ENCODE peak calls at places on chromosomes 16 and 17, in five cellular contexts. One of them, this sample, is unnamed.

GRCh38 chr17:17570798-17571716 is 20.5 kb downstream of the PEMT start:
- DNase-seq in choroid plexus epithelial cell: no peak
- DNase-seq in SK-N-SH: no peak
- DNase-seq in BJ: no peak
- DNase-seq in right atrium auricular region: no peak
- DNase-seq in this sample: no peak

GRCh38 chr16:51834131-51834530 is 683.1 kb upstream of the SALL1 start:
- DNase-seq in BJ: no peak
- DNase-seq in SK-N-SH: no peak
- DNase-seq in choroid plexus epithelial cell: no peak
- DNase-seq in right atrium auricular region: no peak
- DNase-seq in this sample: peak; percentile 46

GRCh38 chr16:53775106-53775820 is 71.3 kb downstream of the FTO start:
- DNase-seq in SK-N-SH: no peak
- DNase-seq in choroid plexus epithelial cell: no peak
- DNase-seq in right atrium auricular region: no peak
- DNase-seq in BJ: no peak
- DNase-seq in this sample: no peak

GRCh38 chr17:81200695-81201580 is 21.8 kb downstream of the CEP131 start:
- DNase-seq in SK-N-SH: peak; percentile 91
- DNase-seq in right atrium auricular region: peak; percentile 61
- DNase-seq in choroid plexus epithelial cell: peak; percentile 89
- DNase-seq in BJ: peak; percentile 3
- DNase-seq in this sample: peak; percentile 85

GRCh38 chr16:86697715-86698114 is 119.4 kb downstream of the FOXL1 start:
- DNase-seq in BJ: no peak
- DNase-seq in choroid plexus epithelial cell: peak; percentile 72
- DNase-seq in SK-N-SH: no peak
- DNase-seq in right atrium auricular region: no peak
- DNase-seq in this sample: peak; percentile 23

GRCh38 chr16:83818276-83818675 is 10.5 kb downstream of the HSBP1 start:
- DNase-seq in choroid plexus epithelial cell: no peak
- DNase-seq in right atrium auricular region: peak; percentile 9
- DNase-seq in BJ: no peak
- DNase-seq in SK-N-SH: no peak
- DNase-seq in this sample: no peak

GRCh38 chr17:74873874-74874614 is 1.2 kb upstream of the FDXR start:
- DNase-seq in BJ: no peak
- DNase-seq in choroid plexus epithelial cell: no peak
- DNase-seq in right atrium auricular region: no peak
- DNase-seq in SK-N-SH: peak; percentile 68
- DNase-seq in this sample: no peak

GRCh38 chr17:58317421-58318064 is 11.1 kb downstream of the TSPOAP1 start:
- DNase-seq in right atrium auricular region: no peak
- DNase-seq in BJ: peak; percentile 14
- DNase-seq in choroid plexus epithelial cell: peak; percentile 61
- DNase-seq in SK-N-SH: peak; percentile 81
- DNase-seq in this sample: peak; percentile 51

GRCh38 chr17:77327566-77328463 is 187.0 kb downstream of the SEC14L1 start:
- DNase-seq in SK-N-SH: peak; percentile 28
- DNase-seq in right atrium auricular region: no peak
- DNase-seq in BJ: no peak
- DNase-seq in choroid plexus epithelial cell: no peak
- DNase-seq in this sample: no peak

GRCh38 chr16:2251281-2252111 is at the start of gene ECI1:
- DNase-seq in BJ: peak; percentile 56
- DNase-seq in choroid plexus epithelial cell: peak; percentile 93
- DNase-seq in SK-N-SH: peak; percentile 100
- DNase-seq in right atrium auricular region: peak; percentile 94
- DNase-seq in this sample: peak; percentile 95

GRCh38 chr17:43026610-43027009 is 1.6 kb downstream of the RND2 start:
- DNase-seq in right atrium auricular region: no peak
- DNase-seq in choroid plexus epithelial cell: no peak
- DNase-seq in SK-N-SH: no peak
- DNase-seq in BJ: no peak
- DNase-seq in this sample: no peak

GRCh38 chr17:43393944-43394482 is 4.8 kb upstream of the ARL4D start:
- DNase-seq in SK-N-SH: peak; percentile 87
- DNase-seq in BJ: no peak
- DNase-seq in right atrium auricular region: peak; percentile 96
- DNase-seq in choroid plexus epithelial cell: peak; percentile 90
- DNase-seq in this sample: peak; percentile 94

GRCh38 chr17:63364387-63364786 is 81.7 kb downstream of the CYB561 start:
- DNase-seq in SK-N-SH: no peak
- DNase-seq in BJ: no peak
- DNase-seq in choroid plexus epithelial cell: peak; percentile 67
- DNase-seq in right atrium auricular region: no peak
- DNase-seq in this sample: peak; percentile 83

GRCh38 chr16:17470871-17471744 is at the start of gene XYLT1:
- DNase-seq in choroid plexus epithelial cell: peak; percentile 14
- DNase-seq in right atrium auricular region: peak; percentile 94
- DNase-seq in SK-N-SH: peak; percentile 89
- DNase-seq in BJ: peak; percentile 78
- DNase-seq in this sample: peak; percentile 98

GRCh38 chr17:45896803-45897693 is 2.7 kb downstream of the MAPT start:
- DNase-seq in right atrium auricular region: no peak
- DNase-seq in choroid plexus epithelial cell: no peak
- DNase-seq in BJ: no peak
- DNase-seq in SK-N-SH: no peak
- DNase-seq in this sample: no peak

GRCh38 chr17:65193305-65194293 is 56.4 kb downstream of the RGS9 start:
- DNase-seq in choroid plexus epithelial cell: no peak
- DNase-seq in right atrium auricular region: no peak
- DNase-seq in SK-N-SH: no peak
- DNase-seq in BJ: no peak
- DNase-seq in this sample: no peak

GRCh38 chr17:69538795-69539194 is 124.3 kb downstream of the MAP2K6 start:
- DNase-seq in BJ: no peak
- DNase-seq in SK-N-SH: no peak
- DNase-seq in choroid plexus epithelial cell: no peak
- DNase-seq in right atrium auricular region: no peak
- DNase-seq in this sample: no peak

GRCh38 chr16:85422374-85423185 is 190.5 kb upstream of the GSE1 start:
- DNase-seq in SK-N-SH: no peak
- DNase-seq in choroid plexus epithelial cell: peak; percentile 36
- DNase-seq in right atrium auricular region: no peak
- DNase-seq in BJ: no peak
- DNase-seq in this sample: no peak

GRCh38 chr16:3518292-3518982 is 17.6 kb downstream of the CLUAP1 start:
- DNase-seq in choroid plexus epithelial cell: no peak
- DNase-seq in SK-N-SH: no peak
- DNase-seq in right atrium auricular region: no peak
- DNase-seq in BJ: no peak
- DNase-seq in this sample: no peak

GRCh38 chr16:3514621-3515020 is 13.8 kb downstream of the CLUAP1 start:
- DNase-seq in SK-N-SH: no peak
- DNase-seq in choroid plexus epithelial cell: peak; percentile 94
- DNase-seq in right atrium auricular region: no peak
- DNase-seq in BJ: no peak
- DNase-seq in this sample: peak; percentile 25

GRCh38 chr16:3513892-3514600 is 13.2 kb downstream of the CLUAP1 start:
- DNase-seq in choroid plexus epithelial cell: peak; percentile 48
- DNase-seq in right atrium auricular region: no peak
- DNase-seq in SK-N-SH: no peak
- DNase-seq in BJ: no peak
- DNase-seq in this sample: no peak

GRCh38 chr16:3518983-3519343 is 18.2 kb downstream of the CLUAP1 start:
- DNase-seq in SK-N-SH: no peak
- DNase-seq in right atrium auricular region: no peak
- DNase-seq in choroid plexus epithelial cell: no peak
- DNase-seq in BJ: no peak
- DNase-seq in this sample: no peak

GRCh38 chr16:3515897-3516296 is 15.1 kb downstream of the CLUAP1 start:
- DNase-seq in SK-N-SH: no peak
- DNase-seq in right atrium auricular region: no peak
- DNase-seq in BJ: no peak
- DNase-seq in choroid plexus epithelial cell: no peak
- DNase-seq in this sample: no peak
- TF ChIP-seq CTCF in SK-N-SH: no peak
- TF ChIP-seq CTCF in right atrium auricular region: no peak
- TF ChIP-seq CTCF in BJ: no peak
- TF ChIP-seq CTCF in choroid plexus epithelial cell: no peak
- TF ChIP-seq CTCF in this sample: no peak

GRCh38 chr17:2403044-2403443 is 2.2 kb upstream of the MNT start:
- DNase-seq in right atrium auricular region: no peak
- DNase-seq in BJ: no peak
- DNase-seq in SK-N-SH: no peak
- DNase-seq in choroid plexus epithelial cell: no peak
- DNase-seq in this sample: no peak
- H3K4me3 ChIP-seq in right atrium auricular region: no peak overlapping the region
- H3K4me3 ChIP-seq in BJ: no peak overlapping the region
- H3K4me3 ChIP-seq in SK-N-SH: no peak overlapping the region
- H3K4me3 ChIP-seq in choroid plexus epithelial cell: no peak overlapping the region
- H3K4me3 ChIP-seq in this sample: no peak overlapping the region

GRCh38 chr17:67602439-67602838 is 115.3 kb upstream of the NOL11 start:
- DNase-seq in choroid plexus epithelial cell: no peak
- DNase-seq in SK-N-SH: no peak
- DNase-seq in right atrium auricular region: no peak
- DNase-seq in BJ: no peak
- DNase-seq in this sample: no peak

GRCh38 chr17:67601897-67602296 is 115.8 kb upstream of the NOL11 start:
- DNase-seq in BJ: no peak
- DNase-seq in SK-N-SH: no peak
- DNase-seq in choroid plexus epithelial cell: no peak
- DNase-seq in right atrium auricular region: no peak
- DNase-seq in this sample: no peak

GRCh38 chr17:67605259-67605912 is 112.3 kb upstream of the NOL11 start:
- DNase-seq in SK-N-SH: peak; percentile 77
- DNase-seq in right atrium auricular region: peak; percentile 76
- DNase-seq in choroid plexus epithelial cell: no peak
- DNase-seq in BJ: no peak
- DNase-seq in this sample: peak; percentile 42

GRCh38 chr17:67600408-67600807 is 117.3 kb upstream of the NOL11 start:
- DNase-seq in choroid plexus epithelial cell: no peak
- DNase-seq in right atrium auricular region: no peak
- DNase-seq in BJ: no peak
- DNase-seq in SK-N-SH: no peak
- DNase-seq in this sample: no peak

DNA sequence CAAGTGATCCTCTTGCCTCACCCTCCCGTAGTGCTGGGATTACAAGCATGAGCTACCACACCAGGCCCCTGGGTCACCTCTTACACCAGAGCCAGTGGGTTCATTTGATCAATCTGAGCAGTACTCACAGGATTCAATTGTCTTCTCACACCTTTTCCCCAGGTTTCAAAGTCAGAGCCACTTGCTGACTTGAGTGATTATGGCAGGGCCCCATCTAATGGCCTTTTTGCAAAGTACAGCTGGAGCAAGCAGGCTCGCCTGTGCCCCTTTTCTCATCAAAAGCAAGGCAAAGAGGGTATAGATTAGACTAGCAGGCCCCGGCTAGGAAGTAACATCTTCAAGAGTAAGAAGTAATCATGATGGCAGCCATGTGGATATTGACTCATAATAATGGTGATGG is 114.8 kb upstream of the NOL11 start:
- DNase-seq in BJ: no peak
- DNase-seq in SK-N-SH: peak; percentile 42
- DNase-seq in choroid plexus epithelial cell: peak; percentile 70
- DNase-seq in right atrium auricular region: no peak
- DNase-seq in this sample: peak; percentile 57
- TF ChIP-seq CTCF in BJ: peak; percentile 42
- TF ChIP-seq CTCF in SK-N-SH: peak; percentile 57
- TF ChIP-seq CTCF in choroid plexus epithelial cell: peak; percentile 77
- TF ChIP-seq CTCF in right atrium auricular region: peak; percentile 60
- TF ChIP-seq CTCF in this sample: peak; percentile 57

GRCh38 chr16:88653101-88653500 is 2.2 kb upstream of the CYBA start:
- DNase-seq in right atrium auricular region: no peak
- DNase-seq in choroid plexus epithelial cell: no peak
- DNase-seq in SK-N-SH: no peak
- DNase-seq in BJ: no peak
- DNase-seq in this sample: no peak

GRCh38 chr16:88651276-88651988 is 579 bp upstream of the CYBA start:
- DNase-seq in choroid plexus epithelial cell: peak; percentile 45
- DNase-seq in BJ: no peak
- DNase-seq in right atrium auricular region: no peak
- DNase-seq in SK-N-SH: peak; percentile 65
- DNase-seq in this sample: no peak

GRCh38 chr16:88650749-88651275 is at the start of gene CYBA:
- DNase-seq in choroid plexus epithelial cell: peak; percentile 70
- DNase-seq in BJ: no peak
- DNase-seq in SK-N-SH: peak; percentile 88
- DNase-seq in right atrium auricular region: peak; percentile 66
- DNase-seq in this sample: peak; percentile 39

GRCh38 chr16:88652763-88653065 is 1.9 kb upstream of the CYBA start:
- DNase-seq in SK-N-SH: no peak
- DNase-seq in right atrium auricular region: no peak
- DNase-seq in BJ: no peak
- DNase-seq in choroid plexus epithelial cell: no peak
- DNase-seq in this sample: no peak

GRCh38 chr16:88651989-88652762 is 1.3 kb upstream of the CYBA start:
- DNase-seq in SK-N-SH: no peak
- DNase-seq in choroid plexus epithelial cell: no peak
- DNase-seq in right atrium auricular region: no peak
- DNase-seq in BJ: no peak
- DNase-seq in this sample: no peak
- H3K4me3 ChIP-seq in SK-N-SH: no peak overlapping the region
- H3K4me3 ChIP-seq in choroid plexus epithelial cell: no peak overlapping the region
- H3K4me3 ChIP-seq in right atrium auricular region: no peak overlapping the region
- H3K4me3 ChIP-seq in BJ: no peak overlapping the region
- H3K4me3 ChIP-seq in this sample: no peak overlapping the region

DNA sequence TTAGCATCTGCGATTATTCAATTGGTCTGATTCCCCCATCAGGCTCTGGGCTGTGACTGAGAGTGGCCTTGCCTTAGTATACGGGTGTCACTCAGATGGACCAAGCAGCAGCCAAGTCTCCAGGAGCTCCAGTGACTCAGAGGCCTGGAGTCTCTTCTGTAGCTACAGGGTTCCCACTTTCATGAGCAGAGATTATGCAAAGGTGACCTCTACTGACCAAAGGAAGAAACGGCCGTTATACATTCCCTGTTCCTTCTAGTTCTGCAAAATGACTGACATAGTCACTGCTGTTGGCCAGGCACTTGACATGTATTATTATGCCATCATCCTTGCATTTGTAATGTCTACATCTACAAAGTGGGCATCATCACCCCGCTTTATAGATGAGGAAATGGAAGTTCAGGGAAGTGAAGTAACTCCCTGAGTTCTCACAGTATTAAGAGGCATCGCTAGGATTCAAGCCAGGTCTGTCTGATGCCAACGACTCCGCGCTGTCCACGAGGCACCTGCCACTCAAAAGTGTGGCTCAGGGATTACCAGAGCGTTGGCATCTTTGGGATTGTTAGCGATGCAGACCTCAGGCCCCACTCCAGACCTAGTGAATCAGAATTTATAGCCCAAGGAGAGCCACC is 23.3 kb downstream of the SLC38A7 start:
- DNase-seq in right atrium auricular region: peak; percentile 70
- DNase-seq in choroid plexus epithelial cell: peak; percentile 94
- DNase-seq in SK-N-SH: peak; percentile 78
- DNase-seq in BJ: peak; percentile 46
- DNase-seq in this sample: peak; percentile 89
- TF ChIP-seq CTCF in right atrium auricular region: peak; percentile 64
- TF ChIP-seq CTCF in choroid plexus epithelial cell: peak; percentile 72
- TF ChIP-seq CTCF in SK-N-SH: peak; percentile 78
- TF ChIP-seq CTCF in BJ: peak; percentile 70
- TF ChIP-seq CTCF in this sample: peak; percentile 74

GRCh38 chr17:16288860-16289571 is 64.3 kb downstream of the CENPV start:
- DNase-seq in SK-N-SH: no peak
- DNase-seq in choroid plexus epithelial cell: peak; percentile 27
- DNase-seq in right atrium auricular region: no peak
- DNase-seq in BJ: no peak
- DNase-seq in this sample: peak; percentile 52
- H3K4me3 ChIP-seq in SK-N-SH: no peak overlapping the region
- H3K4me3 ChIP-seq in choroid plexus epithelial cell: no peak overlapping the region
- H3K4me3 ChIP-seq in right atrium auricular region: no peak overlapping the region
- H3K4me3 ChIP-seq in BJ: no peak overlapping the region
- H3K4me3 ChIP-seq in this sample: no peak overlapping the region